ENCODE peak calls at places on chromosomes 3 and 15, in four cellular contexts. A is fibroblast of lung; C is renal cortical epithelial cell; I is activated CD4-positive, alpha-beta T cell treated with anti-CD3 and anti-CD28 coated beads, Interleukin-2, amount 50 U/mL, for 24 hours. F is an unnamed sample.

GRCh38 chr3:10341901-10342398 is 21.0 kb upstream of the SEC13 start:
- DNase-seq in A (no peak), C (no peak), I (no peak), F (no peak)

GRCh38 chr3:29611252-29611651 is 330.4 kb downstream of the RBMS3 start:
- DNase-seq in A (no peak), C (no peak), I (no peak), F (no peak)

GRCh38 chr3:57069471-57070010 is 9.1 kb downstream of the SPATA12 start:
- DNase-seq in A (no peak), C (no peak), I (no peak), F (no peak)

GRCh38 chr15:68552773-68553172 is 26.0 kb upstream of the CORO2B start:
- DNase-seq in A (peak), C (no peak), I (no peak), F (no peak)

GRCh38 chr3:55161256-55161655 is 233.4 kb upstream of the LRTM1 start:
- DNase-seq in A (peak), C (no peak), I (no peak), F (no peak)

GRCh38 chr3:132867526-132867925 is 145.3 kb upstream of the NPHP3 start:
- DNase-seq in A (no peak), C (no peak), I (no peak), F (no peak)

GRCh38 chr3:10426346-10427233 is 78.8 kb downstream of the ATP2B2 start:
- DNase-seq in A (no peak), C (no peak), I (no peak), F (no peak)

GRCh38 chr3:166190360-166190759 is 353.1 kb upstream of the BCHE start:
- DNase-seq in A (peak), C (peak), I (no peak), F (no peak)

GRCh38 chr3:9416139-9416780 is 18.8 kb downstream of the SETD5 start:
- DNase-seq in A (peak), C (no peak), I (no peak), F (no peak)

GRCh38 chr3:56813656-56813965 is 11.9 kb upstream of the ARHGEF3 start:
- DNase-seq in A (no peak), C (no peak), I (no peak), F (no peak)

GRCh38 chr3:134008630-134009156 is 21.0 kb downstream of the SLCO2A1 start:
- DNase-seq in A (peak), C (peak), I (no peak), F (no peak)

GRCh38 chr3:54949491-54950044 is 21.7 kb upstream of the LRTM1 start:
- DNase-seq in A (no peak), C (no peak), I (no peak), F (no peak)

GRCh38 chr3:67381667-67382272 is 272.6 kb downstream of the SUCLG2 start:
- DNase-seq in A (peak), C (peak), I (peak), F (no peak)

GRCh38 chr3:155554777-155555445 is 190.0 kb downstream of the PLCH1 start:
- DNase-seq in A (no peak), C (peak), I (no peak), F (no peak)

GRCh38 chr15:42141246-42141645 is 15.2 kb downstream of the PLA2G4F start:
- DNase-seq in A (no peak), C (no peak), I (no peak), F (no peak)

GRCh38 chr3:98733055-98733777 is 29.9 kb upstream of the ST3GAL6 start:
- DNase-seq in A (peak), C (no peak), I (no peak), F (no peak)

F was measured in central memory CD4-positive, alpha-beta T cell.